ENCODE peak calls at places on chromosome X, in five cellular contexts. E is astrocyte of the spinal cord, P is fibroblast of pulmonary artery, W is fibroblast of lung, K is heart left ventricle. D is an unnamed sample.

GRCh38 chrX:14899607-14900006 is 26.4 kb downstream of the MOSPD2 start:
- DNase-seq in E (peak), P (peak), W (peak), K (no peak), D (no peak)

GRCh38 chrX:130174051-130174704 is 2.4 kb downstream of the RAB33A start:
- DNase-seq in E (peak), P (peak), W (peak), K (no peak), D (no peak)

GRCh38 chrX:39115166-39115565 is 313.9 kb downstream of the MID1IP1 start:
- DNase-seq in E (no peak), P (no peak), W (no peak), K (no peak), D (no peak)

GRCh38 chrX:31580726-31581125 is 508.9 kb upstream of the FTHL17 start:
- DNase-seq in E (peak), P (peak), W (peak), K (no peak), D (no peak)

GRCh38 chrX:93673056-93673868 is at the start of gene NAP1L3:
- DNase-seq in E (peak), P (peak), W (peak), K (peak), D (peak)

GRCh38 chrX:20265221-20265725 is 1.4 kb downstream of the RPS6KA3 start:
- DNase-seq in E (peak), P (peak), W (peak), K (peak), D (peak)

GRCh38 chrX:794311-794710 is 163.7 kb downstream of the SHOX start:
- DNase-seq in E (no peak), P (no peak), W (no peak), K (no peak), D (no peak)

GRCh38 chrX:154599531-154599930 is 14.6 kb downstream of the CTAG1A start:
- DNase-seq in E (no peak), P (no peak), W (no peak), K (no peak), D (no peak)

GRCh38 chrX:122913134-122913533 is 270.9 kb upstream of the GRIA3 start:
- DNase-seq in E (no peak), P (no peak), W (no peak), K (no peak), D (no peak)

GRCh38 chrX:122914256-122914655 is 269.8 kb upstream of the GRIA3 start:
- DNase-seq in E (no peak), P (no peak), W (no peak), K (no peak), D (no peak)

GRCh38 chrX:122910697-122911096 is 273.4 kb upstream of the GRIA3 start:
- DNase-seq in E (no peak), P (no peak), W (no peak), K (no peak), D (no peak)

DNA sequence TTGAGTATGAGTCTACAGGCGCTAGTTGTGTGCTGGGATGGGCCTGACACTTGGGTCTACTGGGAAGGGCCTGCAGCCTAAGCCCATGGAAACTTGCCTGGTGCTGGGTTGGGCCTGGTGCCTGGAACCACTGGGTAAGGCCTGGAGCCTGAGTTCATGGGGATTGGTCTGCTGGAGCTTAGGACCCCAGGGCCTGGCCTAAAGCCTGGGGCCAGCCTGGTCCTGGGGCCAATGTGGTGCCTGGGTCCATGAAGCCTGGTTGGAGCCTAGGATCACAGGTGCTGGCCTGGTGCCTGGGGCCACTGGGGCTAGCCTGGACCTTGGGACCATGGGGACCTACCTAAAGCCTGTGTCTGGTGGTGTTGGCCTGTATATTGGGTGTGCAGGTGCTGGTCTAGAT is 270.3 kb upstream of the GRIA3 start:
- DNase-seq in E (no peak), P (no peak), W (no peak), K (no peak), D (no peak)
- H3K4me3 ChIP-seq in E (no peak), P (no peak), W (no peak), K (no peak), D (no peak)

GRCh38 chrX:40154853-40155616 is 57.3 kb upstream of the BCOR start:
- DNase-seq in E (no peak), P (peak), W (peak), K (peak), D (no peak)
- H3K4me3 ChIP-seq in E (peak), P (peak), W (peak), K (peak), D (peak)

GRCh38 chrX:57177070-57177469 is 39.9 kb upstream of the SPIN2A start:
- DNase-seq in E (no peak), P (no peak), W (no peak), K (no peak), D (no peak)
- H3K4me3 ChIP-seq in E (no peak), P (no peak), W (no peak), K (no peak), D (no peak)

GRCh38 chrX:21375795-21376069 is 1.5 kb downstream of the CNKSR2 start:
- DNase-seq in E (no peak), P (no peak), W (no peak), K (no peak), D (no peak)
- H3K4me3 ChIP-seq in E (no peak), P (no peak), W (no peak), K (peak), D (no peak)

GRCh38 chrX:40736170-40736505 is 796 bp upstream of the MED14 start:
- DNase-seq in E (no peak), P (no peak), W (no peak), K (no peak), D (no peak)

GRCh38 chrX:40735318-40736169 is at the start of gene MED14:
- DNase-seq in E (peak), P (peak), W (peak), K (peak), D (peak)

GRCh38 chrX:40729923-40730584 is 5.3 kb downstream of the MED14 start:
- DNase-seq in E (no peak), P (no peak), W (no peak), K (no peak), D (no peak)

GRCh38 chrX:40734956-40735317 is 405 bp downstream of the MED14 start:
- DNase-seq in E (peak), P (peak), W (peak), K (no peak), D (no peak)

DNA sequence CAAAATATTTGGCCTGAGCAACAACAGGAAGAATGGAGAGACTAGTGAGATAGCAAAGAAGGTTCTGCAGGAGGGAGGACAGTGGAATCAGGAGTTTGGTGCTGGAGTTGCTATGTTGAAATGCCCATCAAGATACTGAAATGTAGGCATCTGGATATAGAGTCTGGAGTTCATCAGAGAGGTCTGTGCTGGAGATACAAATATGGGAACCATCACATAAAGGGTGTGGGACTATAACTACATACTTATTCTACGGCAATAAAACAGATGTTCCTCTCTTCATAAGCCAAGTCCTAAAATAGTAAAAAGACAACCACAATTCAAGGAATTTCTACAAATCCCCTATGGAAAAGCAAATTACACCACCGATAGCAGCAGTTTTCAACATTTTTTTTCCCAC is 1.7 kb downstream of the MED14 start:
- DNase-seq in E (no peak), P (peak), W (no peak), K (no peak), D (no peak)
- H3K4me3 ChIP-seq in E (peak), P (peak), W (peak), K (peak), D (peak)

DNA sequence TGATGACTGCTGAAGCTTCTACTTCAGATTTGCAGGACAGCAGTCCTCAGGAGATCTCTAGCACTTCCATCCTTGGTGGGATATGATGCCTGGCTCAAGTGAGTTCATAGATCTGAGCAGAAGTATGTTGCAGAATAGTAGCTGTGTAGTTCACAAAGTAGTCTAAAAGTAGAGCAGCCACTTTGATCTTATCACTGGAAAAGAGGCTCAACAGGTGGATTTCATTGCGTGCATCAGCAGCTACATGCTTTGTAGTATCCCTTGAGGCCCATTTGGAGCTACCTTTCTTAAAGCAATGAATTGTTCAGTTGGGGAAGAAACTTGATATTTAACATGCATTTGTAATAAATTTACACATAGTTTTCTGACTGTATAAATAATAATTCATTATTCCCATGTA is 29.9 kb downstream of the BEX3 start:
- DNase-seq in E (no peak), P (no peak), W (no peak), K (no peak), D (no peak)
- H3K4me3 ChIP-seq in E (no peak), P (no peak), W (no peak), K (no peak), D (no peak)

DNA sequence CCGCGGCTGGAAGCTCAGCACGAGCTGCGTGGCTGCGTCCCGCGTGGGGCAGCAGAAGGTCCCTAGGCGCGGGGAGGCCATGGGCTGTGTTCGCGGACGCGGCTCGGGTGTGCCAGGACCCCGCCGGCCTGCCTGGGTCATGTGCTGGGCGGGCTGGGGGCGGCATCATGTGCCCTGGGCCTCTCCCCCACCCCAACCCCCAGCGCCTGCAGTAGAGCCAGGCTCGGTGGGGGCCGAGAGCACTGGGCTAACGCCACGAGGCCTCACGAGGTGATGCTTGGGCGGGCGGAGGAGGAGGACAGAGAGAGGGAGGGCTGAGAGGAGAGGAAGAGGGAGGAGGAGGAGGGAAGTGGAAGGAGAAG is at the start of gene GPR143:
- DNase-seq in E (no peak), P (no peak), W (no peak), K (no peak), D (no peak)
- H3K4me3 ChIP-seq in E (no peak), P (no peak), W (no peak), K (no peak), D (no peak)

GRCh38 chrX:10112510-10112909 is 44.3 kb upstream of the CLCN4 start:
- DNase-seq in E (no peak), P (no peak), W (no peak), K (no peak), D (no peak)

GRCh38 chrX:10109695-10110094 is 47.1 kb upstream of the CLCN4 start:
- DNase-seq in E (no peak), P (no peak), W (peak), K (peak), D (no peak)

GRCh38 chrX:10110984-10111363 is 45.8 kb upstream of the CLCN4 start:
- DNase-seq in E (no peak), P (no peak), W (no peak), K (no peak), D (no peak)

GRCh38 chrX:10110316-10110932 is 46.4 kb upstream of the CLCN4 start:
- DNase-seq in E (no peak), P (no peak), W (no peak), K (no peak), D (no peak)

GRCh38 chrX:10111364-10112148 is 45.2 kb upstream of the CLCN4 start:
- DNase-seq in E (no peak), P (no peak), W (no peak), K (no peak), D (no peak)
- H3K4me3 ChIP-seq in E (no peak), P (no peak), W (no peak), K (no peak), D (no peak)

GRCh38 chrX:46757052-46757451 is 1.9 kb downstream of the SLC9A7 start:
- DNase-seq in E (no peak), P (no peak), W (no peak), K (no peak), D (no peak)
- H3K4me3 ChIP-seq in E (peak), P (no peak), W (peak), K (no peak), D (peak)

D was measured in skeletal muscle cell.